ENCODE peak calls at places on chromosomes 11 and 22, in nine cellular contexts. R is epithelial cell of esophagus; C is fibroblast of pulmonary artery; V is AG10803; Y is MM.1S; X is lung; Q is fibroblast of lung; A is CD8-positive, alpha-beta T cell; T is cardiac fibroblast. Z is an unnamed sample.

GRCh38 chr11:19935507-19935906 is 222.9 kb downstream of the NAV2 start:
- DNase-seq in R (no peak), C (peak), V (peak), Y (no peak), X (no peak), Q (peak), A (no peak), T (peak), Z (peak)

GRCh38 chr11:129951201-129951882 is 51.3 kb downstream of the PRDM10 start:
- DNase-seq in R (peak), C (peak), V (no peak), Y (no peak), X (no peak), Q (no peak), A (no peak), T (peak), Z (no peak)

GRCh38 chr11:47033439-47033838 is 96.9 kb downstream of the CSTPP1 start:
- DNase-seq in R (no peak), C (no peak), V (peak), Y (no peak), X (no peak), Q (no peak), A (no peak), T (no peak), Z (no peak)

GRCh38 chr11:75428301-75428724 is 4.7 kb downstream of the KLHL35 start:
- DNase-seq in R (peak), C (peak), V (peak), Y (no peak), X (peak), Q (peak), A (peak), T (peak), Z (peak)

GRCh38 chr11:2091112-2091746 is 48.0 kb downstream of the IGF2 start:
- DNase-seq in R (no peak), C (no peak), V (no peak), Y (no peak), X (no peak), Q (no peak), A (no peak), T (no peak), Z (no peak)

GRCh38 chr11:111851636-111852035 is 19.7 kb downstream of the ALG9 start:
- DNase-seq in R (peak), C (peak), V (peak), Y (no peak), X (no peak), Q (no peak), A (no peak), T (peak), Z (peak)

GRCh38 chr22:37545703-37546435 is 14.4 kb upstream of the CDC42EP1 start:
- DNase-seq in R (peak), C (peak), V (peak), Y (no peak), X (peak), Q (peak), A (no peak), T (peak), Z (peak)

GRCh38 chr11:933002-933820 is 7.5 kb downstream of the AP2A2 start:
- DNase-seq in R (no peak), C (peak), V (peak), Y (no peak), X (no peak), Q (peak), A (no peak), T (peak), Z (peak)

GRCh38 chr11:102010776-102011500 is 36.3 kb upstream of the CFAP300 start:
- DNase-seq in R (peak), C (peak), V (peak), Y (no peak), X (peak), Q (peak), A (no peak), T (peak), Z (peak)

GRCh38 chr11:65780770-65781151 is at the start of gene AP5B1:
- DNase-seq in R (peak), C (peak), V (peak), Y (peak), X (peak), Q (peak), A (peak), T (peak), Z (peak)

GRCh38 chr22:35071784-35072183 is 5.8 kb downstream of the ISX start:
- DNase-seq in R (peak), C (no peak), V (no peak), Y (no peak), X (no peak), Q (no peak), A (no peak), T (no peak), Z (no peak)

GRCh38 chr11:34219862-34220490 is 114.5 kb downstream of the NAT10 start:
- DNase-seq in R (no peak), C (peak), V (no peak), Y (no peak), X (no peak), Q (no peak), A (no peak), T (peak), Z (peak)

GRCh38 chr11:20647976-20648565 is 21.3 kb upstream of the NELL1 start:
- DNase-seq in R (peak), C (peak), V (peak), Y (peak), X (peak), Q (peak), A (peak), T (peak), Z (peak)

GRCh38 chr11:84260862-84261261 is 974.7 kb upstream of the CCDC90B start:
- DNase-seq in R (no peak), C (no peak), V (no peak), Y (no peak), X (no peak), Q (peak), A (no peak), T (no peak), Z (no peak)

GRCh38 chr22:24592846-24593809 is at the start of gene LRRC75B:
- DNase-seq in R (peak), C (peak), V (peak), Y (peak), X (peak), Q (peak), A (peak), T (peak), Z (peak)
- H3K4me3 ChIP-seq in R (peak), C (peak), V (peak), Y (peak), X (peak), Q (peak), A (peak), T (peak), Z (peak)

GRCh38 chr11:71454470-71455113 is 1.6 kb downstream of the NADSYN1 start:
- DNase-seq in R (peak), C (no peak), V (no peak), Y (peak), X (no peak), Q (no peak), A (peak), T (no peak), Z (no peak)
- TF ChIP-seq CTCF in R (peak), C (no peak), V (no peak), Y (peak), X (no peak), Q (no peak), A (peak), T (no peak), Z (no peak)

DNA sequence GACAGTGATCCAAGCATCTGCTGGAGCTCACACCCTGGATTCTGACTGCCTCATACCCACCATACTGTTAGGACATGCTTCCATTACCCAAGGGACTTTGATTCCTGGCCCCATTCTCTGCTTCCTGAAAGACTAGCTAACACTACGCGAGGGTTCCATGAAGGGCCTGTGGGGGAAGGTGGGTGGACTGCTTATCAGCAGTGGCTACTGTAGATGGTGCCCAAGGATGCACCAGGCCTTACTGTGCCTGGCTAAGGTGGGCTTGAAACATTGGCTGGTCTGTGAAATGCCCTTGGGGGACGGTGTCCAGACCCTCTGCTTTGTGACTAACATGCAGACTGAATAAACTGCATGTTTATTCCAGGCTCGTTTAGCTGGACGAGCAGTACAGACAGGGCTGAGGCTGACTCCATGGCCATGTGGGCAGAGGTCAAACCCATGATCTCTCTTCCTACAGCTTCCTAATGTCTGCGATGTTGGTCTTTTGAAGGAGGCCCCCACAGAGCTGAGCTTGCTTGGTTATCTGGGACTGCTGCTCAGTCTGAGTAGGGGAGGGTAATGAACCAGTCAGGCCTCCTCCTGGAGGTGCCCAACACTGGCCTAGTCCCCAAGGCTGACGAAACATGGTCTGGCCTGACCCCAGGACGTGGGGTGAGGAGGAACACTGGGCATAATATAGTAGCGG is 48.3 kb upstream of the PHOX2A start:
- DNase-seq in R (no peak), C (no peak), V (no peak), Y (no peak), X (no peak), Q (no peak), A (no peak), T (no peak), Z (no peak)
- H3K4me3 ChIP-seq in R (no peak), C (no peak), V (no peak), Y (no peak), X (no peak), Q (no peak), A (no peak), T (no peak), Z (no peak)

GRCh38 chr11:77471520-77472234 is 2.2 kb downstream of the PAK1 start:
- DNase-seq in R (peak), C (no peak), V (no peak), Y (peak), X (no peak), Q (no peak), A (no peak), T (no peak), Z (no peak)

GRCh38 chr11:77474509-77475070 is 696 bp upstream of the PAK1 start:
- DNase-seq in R (peak), C (no peak), V (no peak), Y (no peak), X (no peak), Q (no peak), A (no peak), T (no peak), Z (no peak)

GRCh38 chr11:77475206-77475605 is 1.3 kb upstream of the PAK1 start:
- DNase-seq in R (no peak), C (no peak), V (no peak), Y (no peak), X (no peak), Q (no peak), A (no peak), T (no peak), Z (no peak)

GRCh38 chr11:77473001-77473800 is 693 bp downstream of the PAK1 start:
- DNase-seq in R (peak), C (no peak), V (no peak), Y (peak), X (peak), Q (peak), A (peak), T (no peak), Z (no peak)

DNA sequence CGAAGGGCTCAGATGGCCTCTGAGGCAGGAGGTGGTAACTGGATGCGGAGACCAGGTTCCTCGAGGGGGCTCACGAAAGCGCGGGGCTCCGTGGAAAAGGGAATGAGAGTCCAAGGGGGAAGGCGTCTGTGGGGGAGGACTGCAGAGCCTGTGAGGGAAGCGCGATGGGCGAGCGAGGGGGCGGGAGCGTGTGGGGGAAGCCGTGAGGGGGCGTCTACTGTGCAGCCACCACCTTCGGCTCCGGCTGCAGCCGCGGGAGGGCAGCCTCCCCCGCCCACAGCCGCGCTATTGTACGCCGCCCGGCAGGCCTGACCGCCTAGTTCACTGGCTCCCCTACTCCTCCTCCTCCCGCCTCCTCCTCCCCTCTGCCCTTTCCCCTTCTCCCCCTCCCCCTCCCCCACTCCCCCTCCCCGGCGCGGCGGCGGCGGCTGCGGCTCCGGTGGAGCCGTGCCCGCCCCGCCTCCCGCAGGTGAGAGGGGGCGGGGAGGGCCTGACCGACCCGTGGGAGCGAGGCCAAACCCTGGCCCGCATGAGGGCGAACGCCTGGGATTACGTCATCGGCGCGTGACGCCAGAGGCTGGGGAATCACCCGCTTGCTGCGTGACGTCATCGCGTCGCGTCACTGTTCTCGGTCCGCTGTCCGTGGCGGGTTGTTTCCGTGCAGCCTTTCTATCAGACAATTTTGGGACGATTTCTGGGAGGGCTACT is at the start of gene PAK1:
- DNase-seq in R (peak), C (peak), V (peak), Y (peak), X (peak), Q (peak), A (peak), T (peak), Z (peak)
- TF ChIP-seq CTCF in R (peak), C (no peak), V (no peak), Y (peak), X (no peak), Q (no peak), A (no peak), T (peak), Z (peak)

GRCh38 chr11:8926236-8926635 is 6.5 kb downstream of the C11orf16 start:
- DNase-seq in R (no peak), C (no peak), V (no peak), Y (no peak), X (no peak), Q (no peak), A (no peak), T (no peak), Z (no peak)

GRCh38 chr11:8928981-8929615 is 3.6 kb downstream of the C11orf16 start:
- DNase-seq in R (peak), C (no peak), V (peak), Y (no peak), X (no peak), Q (peak), A (no peak), T (no peak), Z (no peak)

GRCh38 chr11:8930456-8931175 is 2.1 kb downstream of the C11orf16 start:
- DNase-seq in R (no peak), C (no peak), V (peak), Y (no peak), X (no peak), Q (no peak), A (no peak), T (no peak), Z (no peak)

GRCh38 chr11:8925711-8926110 is 7.0 kb downstream of the C11orf16 start:
- DNase-seq in R (no peak), C (no peak), V (no peak), Y (no peak), X (no peak), Q (no peak), A (no peak), T (no peak), Z (no peak)

DNA sequence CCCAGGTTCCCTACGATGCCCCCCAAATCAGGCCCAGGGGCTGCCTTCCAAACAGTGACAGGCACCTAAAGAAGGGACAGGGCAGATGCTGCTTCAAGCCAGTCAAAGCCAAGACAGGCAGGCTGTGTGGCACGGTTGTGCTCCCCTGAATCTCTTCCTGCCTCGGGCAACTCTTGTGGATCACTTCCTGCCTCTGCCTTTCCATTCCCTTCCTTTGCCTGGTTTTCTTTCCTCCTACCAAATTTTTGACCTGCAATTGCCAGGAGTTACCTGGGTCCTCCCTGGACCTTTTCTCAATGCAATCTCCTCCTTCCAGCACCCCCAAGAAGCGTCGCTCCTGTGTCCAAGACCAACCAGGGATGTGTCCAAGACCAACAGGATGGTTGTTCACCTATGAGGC is 5.5 kb downstream of the C11orf16 start:
- DNase-seq in R (no peak), C (no peak), V (no peak), Y (no peak), X (no peak), Q (no peak), A (no peak), T (no peak), Z (no peak)
- H3K4me3 ChIP-seq in R (no peak), C (no peak), V (no peak), Y (no peak), X (no peak), Q (no peak), A (no peak), T (no peak), Z (no peak)

DNA sequence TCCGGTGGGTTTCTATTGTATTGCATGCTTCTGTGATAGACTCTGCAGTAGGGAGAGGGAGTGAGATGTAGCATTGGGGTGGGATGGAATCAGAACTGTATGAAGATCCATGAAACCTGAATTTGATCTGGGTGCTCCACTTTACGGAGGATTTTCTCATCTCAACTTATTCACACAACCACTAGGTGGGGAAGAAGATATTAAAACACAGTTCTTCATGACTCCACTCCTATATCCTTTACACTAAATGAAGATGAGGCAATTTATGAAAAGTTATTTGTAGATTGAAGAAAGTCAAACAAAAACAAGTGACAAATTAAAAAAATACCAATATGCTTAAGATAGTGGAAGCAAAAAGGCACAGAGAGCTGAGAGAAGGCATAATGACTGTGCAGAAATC is 92.6 kb upstream of the PDGFD start:
- DNase-seq in R (peak), C (peak), V (no peak), Y (no peak), X (no peak), Q (peak), A (no peak), T (peak), Z (peak)
- TF ChIP-seq CTCF in R (peak), C (peak), V (peak), Y (peak), X (no peak), Q (no peak), A (no peak), T (peak), Z (no peak)

GRCh38 chr11:120105576-120105975 is 32.3 kb downstream of the TRIM29 start:
- DNase-seq in R (no peak), C (no peak), V (no peak), Y (no peak), X (no peak), Q (no peak), A (no peak), T (no peak), Z (no peak)
- H3K4me3 ChIP-seq in R (no peak), C (no peak), V (no peak), Y (no peak), X (no peak), Q (no peak), A (no peak), T (no peak), Z (no peak)